ENCODE peak calls at places on chromosomes 2 and 18, in seven cellular contexts. I is A549, V is esophagus squamous epithelium, W is IMR-90, D is body of pancreas, S is upper lobe of left lung, N is suprapubic skin. M is an unnamed sample.

GRCh38 chr2:164972216-164972615 is 16.9 kb upstream of the SLC38A11 start:
- DNase-seq in I (no peak), V (no peak), W (no peak), D (no peak), S (no peak), N (no peak), M (no peak)

GRCh38 chr18:45817533-45817932 is 7.9 kb upstream of the SIGLEC15 start:
- DNase-seq in I (no peak), V (no peak), W (no peak), D (no peak), S (no peak), N (no peak), M (no peak)

GRCh38 chr18:10418836-10419235 is 35.6 kb upstream of the APCDD1 start:
- DNase-seq in I (no peak), V (no peak), W (no peak), D (no peak), S (no peak), N (no peak), M (no peak)

GRCh38 chr2:167333245-167333644 is 445.0 kb downstream of the XIRP2 start:
- DNase-seq in I (no peak), V (no peak), W (peak; percentile 2), D (no peak), S (no peak), N (no peak), M (no peak)

GRCh38 chr18:13450289-13451207 is 232.0 kb downstream of the LDLRAD4 start:
- DNase-seq in I (no peak), V (no peak), W (no peak), D (no peak), S (no peak), N (peak; percentile 49), M (peak; percentile 68)

GRCh38 chr2:182324665-182325064 is 102.2 kb downstream of the PDE1A start:
- DNase-seq in I (no peak), V (no peak), W (peak; percentile 70), D (no peak), S (no peak), N (no peak), M (no peak)

GRCh38 chr2:173544621-173545363 is 190.1 kb downstream of the CDCA7 start:
- DNase-seq in I (no peak), V (no peak), W (no peak), D (peak; percentile 11), S (no peak), N (no peak), M (no peak)

GRCh38 chr2:119525574-119525973 is 1.3 kb upstream of the SCTR start:
- DNase-seq in I (no peak), V (no peak), W (no peak), D (no peak), S (no peak), N (no peak), M (no peak)

GRCh38 chr18:72866901-72867701 is 686 bp downstream of the NETO1 start:
- DNase-seq in I (no peak), V (no peak), W (no peak), D (no peak), S (peak; percentile 77), N (no peak), M (peak; percentile 82)

GRCh38 chr18:59024829-59025228 is 114.9 kb upstream of the SEC11C start:
- DNase-seq in I (no peak), V (no peak), W (peak; percentile 65), D (peak; percentile 22), S (no peak), N (no peak), M (peak; percentile 57)

GRCh38 chr2:50066858-50067257 is 912.5 kb upstream of the FSHR start:
- DNase-seq in I (no peak), V (no peak), W (no peak), D (no peak), S (no peak), N (no peak), M (no peak)

GRCh38 chr18:22683196-22683676 is 249.9 kb upstream of the RBBP8 start:
- DNase-seq in I (peak; percentile 52), V (no peak), W (peak; percentile 93), D (peak; percentile 88), S (peak; percentile 14), N (no peak), M (no peak)

GRCh38 chr2:20593072-20594034 is 57.5 kb downstream of the HS1BP3 start:
- DNase-seq in I (peak; percentile 82), V (no peak), W (peak; percentile 93), D (peak; percentile 75), S (no peak), N (peak; percentile 66), M (no peak)

GRCh38 chr2:1614564-1614963 is 129.8 kb downstream of the PXDN start:
- DNase-seq in I (no peak), V (no peak), W (no peak), D (no peak), S (no peak), N (no peak), M (no peak)

GRCh38 chr2:11588228-11589110 is 54.6 kb downstream of the GREB1 start:
- DNase-seq in I (no peak), V (no peak), W (no peak), D (no peak), S (peak; percentile 48), N (no peak), M (no peak)

GRCh38 chr2:121043827-121044222 is 241.2 kb downstream of the TFCP2L1 start:
- DNase-seq in I (no peak), V (no peak), W (no peak), D (no peak), S (no peak), N (no peak), M (no peak)

GRCh38 chr2:111919362-111919761 is 21.0 kb downstream of the MERTK start:
- DNase-seq in I (no peak), V (no peak), W (no peak), D (no peak), S (no peak), N (no peak), M (no peak)
- TF ChIP-seq CTCF in I (no peak), V (no peak), W (no peak), D (no peak), S (no peak), N (no peak), M (no peak)

DNA sequence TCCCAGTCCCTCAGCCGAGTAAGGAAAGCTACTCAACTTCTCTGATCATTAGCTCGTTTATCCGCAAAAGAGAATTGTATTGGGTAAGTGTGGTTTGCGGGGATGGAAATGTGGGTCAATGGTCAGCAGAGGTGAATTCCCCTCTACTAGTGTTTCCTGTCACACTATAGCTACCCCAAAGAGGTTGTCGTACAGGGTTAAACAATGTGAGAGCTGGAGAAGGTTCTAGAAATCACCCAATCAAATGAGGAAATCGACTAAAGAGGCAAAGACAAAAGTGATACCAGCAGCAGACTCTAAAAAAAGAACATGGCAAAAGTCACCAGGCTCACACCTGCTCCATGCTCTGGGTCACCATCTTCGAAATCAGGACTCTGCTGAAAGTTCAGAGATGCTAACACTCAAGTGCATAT is 144.7 kb upstream of the ITGA4 start:
- DNase-seq in I (no peak), V (no peak), W (no peak), D (no peak), S (no peak), N (no peak), M (no peak)
- TF ChIP-seq POLR2A in I (no peak), V (no peak), W (no peak), D (no peak), S (no peak), N (no peak), M (no peak)

GRCh38 chr18:55447672-55448018 is 140.3 kb downstream of the TCF4 start:
- DNase-seq in I (no peak), V (no peak), W (no peak), D (no peak), S (no peak), N (no peak), M (no peak)

GRCh38 chr18:55448390-55448789 is 139.6 kb downstream of the TCF4 start:
- DNase-seq in I (no peak), V (no peak), W (no peak), D (no peak), S (no peak), N (no peak), M (no peak)

GRCh38 chr18:55446996-55447671 is 140.9 kb downstream of the TCF4 start:
- DNase-seq in I (no peak), V (no peak), W (no peak), D (no peak), S (no peak), N (no peak), M (no peak)

GRCh38 chr18:55452123-55452611 is 135.8 kb downstream of the TCF4 start:
- DNase-seq in I (no peak), V (no peak), W (no peak), D (peak; percentile 5), S (no peak), N (peak; percentile 70), M (peak; percentile 73)

GRCh38 chr18:55449412-55450140 is 138.4 kb downstream of the TCF4 start:
- DNase-seq in I (no peak), V (no peak), W (no peak), D (no peak), S (no peak), N (no peak), M (no peak)
- TF ChIP-seq CTCF in I (no peak), V (no peak), W (no peak), D (no peak), S (no peak), N (no peak), M (no peak)

GRCh38 chr18:63130176-63130575 is 189.4 kb downstream of the BCL2 start:
- DNase-seq in I (no peak), V (no peak), W (no peak), D (no peak), S (no peak), N (no peak), M (no peak)

GRCh38 chr18:63131944-63132818 is 187.4 kb downstream of the BCL2 start:
- DNase-seq in I (no peak), V (no peak), W (no peak), D (no peak), S (no peak), N (no peak), M (no peak)

GRCh38 chr18:63135101-63135500 is 184.5 kb downstream of the BCL2 start:
- DNase-seq in I (no peak), V (no peak), W (no peak), D (no peak), S (no peak), N (no peak), M (no peak)

GRCh38 chr18:63131106-63131943 is 188.2 kb downstream of the BCL2 start:
- DNase-seq in I (peak; percentile 16), V (no peak), W (peak; percentile 59), D (peak; percentile 66), S (no peak), N (no peak), M (no peak)

GRCh38 chr18:63132819-63133200 is 186.8 kb downstream of the BCL2 start:
- DNase-seq in I (no peak), V (no peak), W (no peak), D (peak; percentile 43), S (no peak), N (no peak), M (peak; percentile 84)
- TF ChIP-seq POLR2A in I (no peak), V (no peak), W (no peak), D (no peak), S (no peak), N (no peak), M (no peak)

GRCh38 chr18:37266290-37266689 is 299.3 kb downstream of the CELF4 start:
- DNase-seq in I (no peak), V (no peak), W (no peak), D (no peak), S (no peak), N (no peak), M (no peak)
- TF ChIP-seq CTCF in I (peak; percentile 10), V (no peak), W (peak; percentile 6), D (no peak), S (no peak), N (no peak), M (no peak)

GRCh38 chr2:26246818-26247217 is 2.1 kb downstream of the HADHB start:
- DNase-seq in I (no peak), V (no peak), W (peak; percentile 67), D (no peak), S (peak; percentile 61), N (no peak), M (no peak)
- TF ChIP-seq POLR2A in I (no peak), V (no peak), W (no peak), D (no peak), S (no peak), N (no peak), M (no peak)

M was measured in lower leg skin.